ENCODE peak calls at places on chromosome 10, in eight cellular contexts. One of them, this sample, is unnamed.

GRCh38 chr10:45373003-45373782 is 823 bp upstream of the ALOX5 start:
- DNase-seq in IMR-90: no peak
- DNase-seq in GM12878: no peak
- DNase-seq in cardiac muscle cell: no peak
- DNase-seq in right cardiac atrium: peak; percentile 60
- DNase-seq in esophagus muscularis mucosa: peak; percentile 90
- DNase-seq in tibial artery: no peak
- DNase-seq in GM23338: peak; percentile 58
- DNase-seq in this sample: peak; percentile 27

GRCh38 chr10:129288940-129289468 is 178.0 kb upstream of the MGMT start:
- DNase-seq in right cardiac atrium: no peak
- DNase-seq in tibial artery: no peak
- DNase-seq in IMR-90: no peak
- DNase-seq in cardiac muscle cell: peak; percentile 85
- DNase-seq in GM23338: no peak
- DNase-seq in esophagus muscularis mucosa: no peak
- DNase-seq in GM12878: no peak
- DNase-seq in this sample: no peak

GRCh38 chr10:78977761-78978305 is 90.9 kb upstream of the ZMIZ1 start:
- DNase-seq in GM12878: no peak
- DNase-seq in GM23338: no peak
- DNase-seq in right cardiac atrium: peak; percentile 44
- DNase-seq in IMR-90: peak; percentile 79
- DNase-seq in cardiac muscle cell: peak; percentile 88
- DNase-seq in tibial artery: peak; percentile 86
- DNase-seq in esophagus muscularis mucosa: no peak
- DNase-seq in this sample: peak; percentile 32

GRCh38 chr10:59337254-59337653 is 25.1 kb downstream of the FAM13C start:
- DNase-seq in right cardiac atrium: no peak
- DNase-seq in GM12878: no peak
- DNase-seq in GM23338: no peak
- DNase-seq in cardiac muscle cell: peak; percentile 71
- DNase-seq in IMR-90: peak; percentile 64
- DNase-seq in tibial artery: peak; percentile 73
- DNase-seq in esophagus muscularis mucosa: no peak
- DNase-seq in this sample: no peak

GRCh38 chr10:122116331-122116730 is 127.4 kb downstream of the TACC2 start:
- DNase-seq in GM23338: no peak
- DNase-seq in esophagus muscularis mucosa: no peak
- DNase-seq in cardiac muscle cell: peak; percentile 27
- DNase-seq in right cardiac atrium: no peak
- DNase-seq in GM12878: no peak
- DNase-seq in tibial artery: no peak
- DNase-seq in IMR-90: peak; percentile 96
- DNase-seq in this sample: no peak

GRCh38 chr10:104317195-104318095 is 20.8 kb downstream of the ITPRIP start:
- DNase-seq in right cardiac atrium: no peak
- DNase-seq in tibial artery: peak; percentile 64
- DNase-seq in GM23338: no peak
- DNase-seq in esophagus muscularis mucosa: no peak
- DNase-seq in cardiac muscle cell: peak; percentile 73
- DNase-seq in GM12878: no peak
- DNase-seq in IMR-90: peak; percentile 81
- DNase-seq in this sample: no peak

GRCh38 chr10:123389520-123389919 is 235.3 kb downstream of the BUB3 start:
- DNase-seq in cardiac muscle cell: no peak
- DNase-seq in right cardiac atrium: no peak
- DNase-seq in GM12878: no peak
- DNase-seq in IMR-90: no peak
- DNase-seq in tibial artery: no peak
- DNase-seq in esophagus muscularis mucosa: no peak
- DNase-seq in GM23338: no peak
- DNase-seq in this sample: no peak

GRCh38 chr10:11602919-11603523 is 8.4 kb downstream of the USP6NL start:
- DNase-seq in right cardiac atrium: no peak
- DNase-seq in esophagus muscularis mucosa: no peak
- DNase-seq in GM12878: peak; percentile 67
- DNase-seq in IMR-90: peak; percentile 60
- DNase-seq in GM23338: peak; percentile 39
- DNase-seq in cardiac muscle cell: no peak
- DNase-seq in tibial artery: no peak
- DNase-seq in this sample: no peak

GRCh38 chr10:88066876-88067275 is 203.5 kb downstream of the PTEN start:
- DNase-seq in esophagus muscularis mucosa: no peak
- DNase-seq in GM23338: no peak
- DNase-seq in GM12878: no peak
- DNase-seq in right cardiac atrium: no peak
- DNase-seq in cardiac muscle cell: no peak
- DNase-seq in IMR-90: no peak
- DNase-seq in tibial artery: no peak
- DNase-seq in this sample: no peak

GRCh38 chr10:17764142-17764541 is 12.1 kb downstream of the TMEM236 start:
- DNase-seq in esophagus muscularis mucosa: no peak
- DNase-seq in GM23338: peak; percentile 68
- DNase-seq in tibial artery: no peak
- DNase-seq in cardiac muscle cell: no peak
- DNase-seq in right cardiac atrium: no peak
- DNase-seq in IMR-90: no peak
- DNase-seq in GM12878: no peak
- DNase-seq in this sample: no peak

GRCh38 chr10:34858003-34858402 is 42.9 kb upstream of the PARD3 start:
- DNase-seq in esophagus muscularis mucosa: no peak
- DNase-seq in GM12878: no peak
- DNase-seq in GM23338: no peak
- DNase-seq in right cardiac atrium: no peak
- DNase-seq in cardiac muscle cell: no peak
- DNase-seq in tibial artery: no peak
- DNase-seq in IMR-90: no peak
- DNase-seq in this sample: no peak
- H3K4me1 ChIP-seq in esophagus muscularis mucosa: no peaks in the 10 kb centered on the region
- H3K4me1 ChIP-seq in GM12878: no peaks in the 10 kb centered on the region
- H3K4me1 ChIP-seq in GM23338: peaks cover 14% of the 10 kb centered on the region
- H3K4me1 ChIP-seq in right cardiac atrium: peaks cover 3% of the 10 kb centered on the region
- H3K4me1 ChIP-seq in cardiac muscle cell: no peaks in the 10 kb centered on the region
- H3K4me1 ChIP-seq in tibial artery: peaks cover 9% of the 10 kb centered on the region
- H3K4me1 ChIP-seq in IMR-90: peaks cover 1% of the 10 kb centered on the region
- H3K4me1 ChIP-seq in this sample: peaks cover 5% of the 10 kb centered on the region

DNA sequence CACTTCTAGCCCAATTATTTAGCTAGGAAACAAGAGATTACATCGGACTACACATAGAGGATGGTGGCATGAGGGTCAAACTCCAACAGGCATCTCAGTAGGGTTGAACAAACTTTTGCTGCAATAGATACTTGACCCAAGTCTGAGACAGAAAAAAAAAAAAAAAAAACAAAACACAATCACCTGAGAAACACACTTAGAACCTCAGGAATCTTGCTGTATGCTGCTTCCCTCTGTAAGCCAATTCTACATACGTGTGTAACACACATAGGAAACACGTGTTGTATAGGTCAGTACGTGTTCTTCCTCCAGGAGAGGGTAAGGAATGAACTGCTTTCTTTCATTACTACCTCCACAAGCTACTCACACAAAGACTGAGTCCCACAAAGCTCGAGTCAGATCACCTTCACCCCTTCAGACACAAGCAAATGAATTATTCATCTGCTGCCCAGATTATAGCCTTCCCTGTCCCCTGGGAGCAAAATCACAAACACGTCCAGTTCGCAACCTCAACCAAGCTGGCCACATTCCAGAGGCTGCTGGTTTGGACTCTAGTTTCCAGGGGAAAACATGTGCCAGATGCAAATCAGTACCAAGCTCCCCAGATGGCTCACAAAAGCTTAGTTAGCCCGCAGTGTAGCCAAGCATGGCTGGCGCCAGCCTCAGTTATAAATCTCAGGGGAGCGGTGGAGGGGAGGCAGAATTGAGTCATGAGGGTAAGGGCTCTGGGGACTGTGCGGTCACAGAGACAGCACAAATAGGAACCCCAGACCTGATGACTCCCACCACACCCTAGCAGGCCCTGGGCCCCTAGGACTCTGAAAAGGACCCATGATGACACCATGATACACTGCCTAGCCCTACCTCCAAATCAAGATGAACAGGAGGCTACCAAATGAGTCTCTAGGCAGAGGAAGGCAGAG is 15.1 kb downstream of the PSAP start:
- DNase-seq in GM23338: no peak
- DNase-seq in cardiac muscle cell: peak; percentile 96
- DNase-seq in right cardiac atrium: peak; percentile 86
- DNase-seq in esophagus muscularis mucosa: no peak
- DNase-seq in GM12878: peak; percentile 97
- DNase-seq in IMR-90: peak; percentile 70
- DNase-seq in tibial artery: peak; percentile 96
- DNase-seq in this sample: peak; percentile 69
- H3K4me1 ChIP-seq in GM23338: peaks cover 40% of the 10 kb centered on the region
- H3K4me1 ChIP-seq in cardiac muscle cell: peaks cover 39% of the 10 kb centered on the region
- H3K4me1 ChIP-seq in right cardiac atrium: peaks cover 32% of the 10 kb centered on the region
- H3K4me1 ChIP-seq in esophagus muscularis mucosa: peaks cover 62% of the 10 kb centered on the region
- H3K4me1 ChIP-seq in GM12878: peaks cover 61% of the 10 kb centered on the region
- H3K4me1 ChIP-seq in IMR-90: peaks cover 27% of the 10 kb centered on the region
- H3K4me1 ChIP-seq in tibial artery: peaks cover 72% of the 10 kb centered on the region
- H3K4me1 ChIP-seq in this sample: peaks cover 100% of the 10 kb centered on the region

DNA sequence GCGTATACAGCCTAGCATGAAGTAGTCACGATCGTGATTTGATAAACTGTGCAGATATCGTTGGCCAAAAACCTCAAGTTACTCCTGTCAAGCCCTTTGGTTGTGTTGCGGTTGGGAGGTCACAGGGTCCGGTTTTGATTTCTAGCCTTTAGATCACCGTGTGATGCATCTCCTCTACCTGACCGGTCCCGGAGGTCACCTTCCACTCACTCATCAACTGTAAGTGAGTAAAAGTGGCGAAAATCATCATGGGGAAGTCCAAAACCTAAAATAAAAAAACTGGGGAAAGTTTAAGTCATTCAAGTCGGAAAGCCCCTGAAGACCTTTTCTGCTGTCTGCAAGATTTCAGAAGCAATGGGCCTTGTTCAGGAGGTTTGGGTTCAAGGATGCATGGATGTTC is 62.8 kb downstream of the ADARB2 start:
- DNase-seq in IMR-90: no peak
- DNase-seq in GM12878: peak; percentile 51
- DNase-seq in right cardiac atrium: no peak
- DNase-seq in GM23338: no peak
- DNase-seq in esophagus muscularis mucosa: no peak
- DNase-seq in tibial artery: peak; percentile 24
- DNase-seq in cardiac muscle cell: no peak
- DNase-seq in this sample: no peak
- H3K4me1 ChIP-seq in IMR-90: no peaks in the 10 kb centered on the region
- H3K4me1 ChIP-seq in GM12878: peaks cover 16% of the 10 kb centered on the region
- H3K4me1 ChIP-seq in right cardiac atrium: no peaks in the 10 kb centered on the region
- H3K4me1 ChIP-seq in GM23338: no peaks in the 10 kb centered on the region
- H3K4me1 ChIP-seq in esophagus muscularis mucosa: no peaks in the 10 kb centered on the region
- H3K4me1 ChIP-seq in tibial artery: no peaks in the 10 kb centered on the region
- H3K4me1 ChIP-seq in cardiac muscle cell: no peaks in the 10 kb centered on the region
- H3K4me1 ChIP-seq in this sample: no peaks in the 10 kb centered on the region

DNA sequence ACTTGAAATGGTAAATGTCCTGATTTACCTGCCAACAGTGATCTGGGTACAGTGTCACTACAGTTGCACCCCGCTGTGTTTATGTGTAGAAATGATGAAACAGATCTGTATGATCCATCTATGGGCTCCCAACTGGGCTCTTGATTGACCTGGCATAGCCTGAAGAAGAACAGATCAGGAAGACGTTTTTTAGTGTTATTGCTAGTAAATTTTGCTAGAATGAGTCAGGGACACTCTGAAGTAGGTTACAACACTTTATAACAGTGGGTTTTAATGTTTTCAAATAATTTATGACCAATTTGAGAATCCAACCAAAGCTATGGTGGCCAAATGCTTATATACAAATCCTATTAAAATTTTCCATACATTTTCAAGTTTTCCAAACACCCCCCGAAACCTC is 110.3 kb downstream of the DKK1 start:
- DNase-seq in tibial artery: no peak
- DNase-seq in GM12878: no peak
- DNase-seq in GM23338: no peak
- DNase-seq in cardiac muscle cell: no peak
- DNase-seq in esophagus muscularis mucosa: no peak
- DNase-seq in IMR-90: peak; percentile 8
- DNase-seq in right cardiac atrium: no peak
- DNase-seq in this sample: no peak
- H3K4me1 ChIP-seq in tibial artery: no peaks in the 10 kb centered on the region
- H3K4me1 ChIP-seq in GM12878: no peaks in the 10 kb centered on the region
- H3K4me1 ChIP-seq in GM23338: no peaks in the 10 kb centered on the region
- H3K4me1 ChIP-seq in cardiac muscle cell: no peaks in the 10 kb centered on the region
- H3K4me1 ChIP-seq in esophagus muscularis mucosa: no peaks in the 10 kb centered on the region
- H3K4me1 ChIP-seq in IMR-90: peaks cover 6% of the 10 kb centered on the region
- H3K4me1 ChIP-seq in right cardiac atrium: no peaks in the 10 kb centered on the region
- H3K4me1 ChIP-seq in this sample: no peaks in the 10 kb centered on the region

This sample was measured in heart right ventricle.